ENCODE peak calls at places on chromosome 16, in seven cellular contexts. O is CD8-positive, alpha-beta T cell; W is RWPE2; I is osteoblast; J is mammary epithelial cell; H is thoracic aorta; T is Caco-2. Z is an unnamed sample.

GRCh38 chr16:30644334-30644830 is 6.4 kb upstream of the PRR14 start:
- DNase-seq in O (no peak), W (no peak), I (no peak), J (no peak), H (no peak), T (no peak), Z (no peak)

GRCh38 chr16:57132470-57132869 is 40.1 kb downstream of the CPNE2 start:
- DNase-seq in O (no peak), W (no peak), I (no peak), J (no peak), H (no peak), T (peak; percentile 84), Z (no peak)

GRCh38 chr16:67415872-67416793 is at the start of gene ZDHHC1:
- DNase-seq in O (peak; percentile 40), W (no peak), I (peak; percentile 99), J (peak; percentile 53), H (no peak), T (no peak), Z (peak; percentile 92)

GRCh38 chr16:89909777-89910716 is 8.6 kb upstream of the MC1R start:
- DNase-seq in O (peak; percentile 72), W (peak; percentile 83), I (peak; percentile 99), J (peak; percentile 56), H (no peak), T (peak; percentile 69), Z (peak; percentile 94)

GRCh38 chr16:30896890-30897730 is 696 bp downstream of the CTF1 start:
- DNase-seq in O (peak; percentile 75), W (peak; percentile 91), I (peak; percentile 99), J (peak; percentile 74), H (peak; percentile 77), T (peak; percentile 58), Z (peak; percentile 97)

GRCh38 chr16:1945559-1946391 is 2.8 kb upstream of the MSRB1 start:
- DNase-seq in O (no peak), W (no peak), I (peak; percentile 71), J (no peak), H (no peak), T (no peak), Z (peak; percentile 34)

GRCh38 chr16:4055748-4056147 is 60.5 kb downstream of the ADCY9 start:
- DNase-seq in O (no peak), W (no peak), I (no peak), J (no peak), H (no peak), T (no peak), Z (no peak)

GRCh38 chr16:66539628-66540469 is 10.1 kb downstream of the TK2 start:
- DNase-seq in O (no peak), W (no peak), I (peak; percentile 66), J (no peak), H (no peak), T (no peak), Z (no peak)

GRCh38 chr16:22624759-22625533 is 114.3 kb downstream of the NPIPB5 start:
- DNase-seq in O (no peak), W (no peak), I (no peak), J (peak; percentile 72), H (no peak), T (no peak), Z (no peak)

GRCh38 chr16:27639588-27640276 is 89.8 kb downstream of the KATNIP start:
- DNase-seq in O (no peak), W (no peak), I (peak; percentile 89), J (peak; percentile 41), H (no peak), T (no peak), Z (peak; percentile 78)

GRCh38 chr16:72856797-72857196 is 191.1 kb downstream of the ZFHX3 start:
- DNase-seq in O (no peak), W (no peak), I (peak; percentile 67), J (no peak), H (no peak), T (no peak), Z (peak; percentile 82)

GRCh38 chr16:57041182-57042156 is 50.9 kb upstream of the CPNE2 start:
- DNase-seq in O (peak; percentile 93), W (no peak), I (peak; percentile 42), J (no peak), H (no peak), T (no peak), Z (no peak)

GRCh38 chr16:4266372-4266771 is 6.5 kb downstream of the TFAP4 start:
- DNase-seq in O (no peak), W (no peak), I (peak; percentile 75), J (no peak), H (no peak), T (no peak), Z (peak; percentile 72)

GRCh38 chr16:84617068-84617630 is 729 bp downstream of the COTL1 start:
- DNase-seq in O (peak; percentile 49), W (no peak), I (no peak), J (peak; percentile 48), H (no peak), T (no peak), Z (peak; percentile 80)

GRCh38 chr16:58011652-58012051 is 10.4 kb downstream of the USB1 start:
- DNase-seq in O (no peak), W (no peak), I (peak; percentile 89), J (no peak), H (no peak), T (no peak), Z (peak; percentile 69)

GRCh38 chr16:72924918-72925630 is 122.9 kb downstream of the ZFHX3 start:
- DNase-seq in O (no peak), W (peak; percentile 15), I (no peak), J (peak; percentile 49), H (no peak), T (peak; percentile 69), Z (no peak)

DNA sequence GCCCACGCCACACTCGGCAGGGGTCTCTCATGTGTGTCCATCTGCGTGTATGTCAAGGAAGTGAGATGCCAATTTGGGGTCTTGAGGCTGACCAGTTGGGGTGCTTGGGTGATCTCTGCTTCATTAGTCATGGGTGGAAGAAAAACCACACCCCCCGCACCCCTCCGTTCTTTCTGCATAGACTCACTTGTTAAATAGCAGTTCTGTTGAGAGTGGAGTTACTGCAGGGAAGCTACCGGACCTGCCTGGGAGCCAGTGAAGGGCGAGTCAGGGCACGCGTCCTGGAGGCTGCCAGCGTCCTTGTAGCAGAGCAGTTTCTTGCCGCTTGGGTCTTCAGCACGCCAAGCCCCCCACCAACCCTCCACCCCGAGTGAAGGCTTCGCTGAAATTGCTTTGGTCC is 8.5 kb downstream of the SNN start:
- DNase-seq in O (no peak), W (no peak), I (no peak), J (peak; percentile 69), H (no peak), T (no peak), Z (no peak)
- H3K4me1 ChIP-seq in O (peaks cover 46% of the 10 kb centered on the region), W (peaks cover 49% of the 10 kb centered on the region), I (peaks cover 20% of the 10 kb centered on the region), J (peaks cover 75% of the 10 kb centered on the region), H (peaks cover 19% of the 10 kb centered on the region), T (peaks cover 13% of the 10 kb centered on the region), Z (peaks cover 3% of the 10 kb centered on the region)

GRCh38 chr16:8646271-8646670 is 24.8 kb downstream of the METTL22 start:
- DNase-seq in O (no peak), W (no peak), I (no peak), J (no peak), H (no peak), T (no peak), Z (no peak)

GRCh38 chr16:8645831-8646230 is 24.3 kb downstream of the METTL22 start:
- DNase-seq in O (no peak), W (peak; percentile 77), I (no peak), J (no peak), H (no peak), T (no peak), Z (no peak)

GRCh38 chr16:8645141-8645521 is 23.6 kb downstream of the METTL22 start:
- DNase-seq in O (no peak), W (no peak), I (no peak), J (no peak), H (no peak), T (no peak), Z (no peak)

GRCh38 chr16:8644151-8644512 is 22.6 kb downstream of the METTL22 start:
- DNase-seq in O (no peak), W (no peak), I (no peak), J (no peak), H (no peak), T (no peak), Z (no peak)

GRCh38 chr16:8644513-8645140 is 23.1 kb downstream of the METTL22 start:
- DNase-seq in O (peak; percentile 30), W (no peak), I (no peak), J (no peak), H (no peak), T (no peak), Z (no peak)
- TF ChIP-seq CTCF in O (no peak), W (no peak), I (no peak), J (no peak), H (no peak), T (no peak), Z (no peak)

GRCh38 chr16:680625-680945 is 375 bp downstream of the STUB1 start:
- DNase-seq in O (no peak), W (no peak), I (no peak), J (no peak), H (no peak), T (no peak), Z (peak; percentile 63)
- H3K4me1 ChIP-seq in O (peaks cover 35% of the 10 kb centered on the region), W (peaks cover 21% of the 10 kb centered on the region), I (peaks cover 26% of the 10 kb centered on the region), J (peaks cover 78% of the 10 kb centered on the region), H (peaks cover 33% of the 10 kb centered on the region), T (peaks cover 30% of the 10 kb centered on the region), Z (peaks cover 18% of the 10 kb centered on the region)

GRCh38 chr16:29315916-29316517 is 90.5 kb downstream of the NPIPB11 start:
- DNase-seq in O (no peak), W (no peak), I (no peak), J (no peak), H (no peak), T (no peak), Z (peak; percentile 75)
- TF ChIP-seq CTCF in O (no peak), W (peak; percentile 21), I (no peak), J (peak; percentile 24), H (no peak), T (peak; percentile 20), Z (peak; percentile 63)

GRCh38 chr16:87824016-87824990 is 45.0 kb downstream of the SLC7A5 start:
- DNase-seq in O (no peak), W (peak; percentile 74), I (no peak), J (no peak), H (no peak), T (no peak), Z (no peak)
- H3K4me1 ChIP-seq in O (peaks cover 9% of the 10 kb centered on the region), W (peaks cover 13% of the 10 kb centered on the region), I (no peaks in the 10 kb centered on the region), J (peaks cover 33% of the 10 kb centered on the region), H (no peaks in the 10 kb centered on the region), T (peaks cover 48% of the 10 kb centered on the region), Z (peaks cover 28% of the 10 kb centered on the region)

DNA sequence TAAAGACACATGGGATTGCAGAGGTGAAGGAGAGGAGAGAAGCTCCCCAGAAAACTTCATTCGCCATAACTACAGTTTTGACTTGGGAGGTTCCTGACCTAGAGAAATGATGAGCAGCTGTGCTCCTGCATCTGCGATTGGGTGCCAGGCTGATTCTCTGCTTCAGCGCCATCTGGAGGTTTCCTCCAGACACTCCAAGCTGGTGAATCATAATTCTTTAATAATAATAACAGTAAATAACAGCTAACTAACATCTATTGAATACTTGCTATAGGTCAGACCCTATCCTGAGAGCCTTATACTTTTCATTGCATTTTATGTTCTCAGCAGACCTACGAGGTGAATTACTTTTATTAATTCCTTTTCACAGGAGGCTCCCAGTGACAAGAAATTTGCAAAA is 575.8 kb downstream of the TOX3 start:
- DNase-seq in O (no peak), W (no peak), I (no peak), J (peak; percentile 23), H (no peak), T (no peak), Z (peak; percentile 69)
- TF ChIP-seq CTCF in O (no peak), W (peak; percentile 45), I (no peak), J (peak; percentile 81), H (no peak), T (peak; percentile 43), Z (peak; percentile 87)